ENCODE peak calls at places on chromosomes 4 and X, in nine cellular contexts. One of them, this sample, is unnamed. For H3K4me1, the result is how much of the 10 kb centered on the place peaks cover.

GRCh38 chr4:30696195-30696594 is 24.0 kb upstream of the PCDH7 start:
- DNase-seq in cardiac muscle cell: no peak
- DNase-seq in A549: no peak
- DNase-seq in gastrocnemius medialis: no peak
- DNase-seq in psoas muscle: no peak
- DNase-seq in CD8-positive, alpha-beta memory T cell: no peak
- DNase-seq in ovary: no peak
- DNase-seq in thoracic aorta: no peak
- DNase-seq in heart right ventricle: no peak
- DNase-seq in this sample: no peak

GRCh38 chr4:19256823-19257222 is 994.9 kb upstream of the SLIT2 start:
- DNase-seq in cardiac muscle cell: no peak
- DNase-seq in A549: no peak
- DNase-seq in gastrocnemius medialis: no peak
- DNase-seq in psoas muscle: no peak
- DNase-seq in CD8-positive, alpha-beta memory T cell: no peak
- DNase-seq in ovary: no peak
- DNase-seq in thoracic aorta: no peak
- DNase-seq in heart right ventricle: no peak
- DNase-seq in this sample: no peak

GRCh38 chr4:77927991-77928925 is 65.6 kb downstream of the MRPL1 start:
- DNase-seq in cardiac muscle cell: peak
- DNase-seq in A549: peak
- DNase-seq in gastrocnemius medialis: no peak
- DNase-seq in psoas muscle: no peak
- DNase-seq in CD8-positive, alpha-beta memory T cell: no peak
- DNase-seq in ovary: no peak
- DNase-seq in thoracic aorta: no peak
- DNase-seq in heart right ventricle: no peak
- DNase-seq in this sample: peak

GRCh38 chrX:103215768-103216085 is 819 bp downstream of the BEX4 start:
- DNase-seq in cardiac muscle cell: peak
- DNase-seq in A549: no peak
- DNase-seq in gastrocnemius medialis: no peak
- DNase-seq in psoas muscle: no peak
- DNase-seq in CD8-positive, alpha-beta memory T cell: no peak
- DNase-seq in ovary: no peak
- DNase-seq in thoracic aorta: no peak
- DNase-seq in heart right ventricle: no peak
- DNase-seq in this sample: no peak

GRCh38 chr4:168678751-168679366 is 182.0 kb downstream of the PALLD start:
- DNase-seq in cardiac muscle cell: no peak
- DNase-seq in A549: no peak
- DNase-seq in gastrocnemius medialis: no peak
- DNase-seq in psoas muscle: no peak
- DNase-seq in CD8-positive, alpha-beta memory T cell: no peak
- DNase-seq in ovary: no peak
- DNase-seq in thoracic aorta: no peak
- DNase-seq in heart right ventricle: no peak
- DNase-seq in this sample: no peak

GRCh38 chr4:14130551-14130950 is 503.0 kb upstream of the BOD1L1 start:
- DNase-seq in cardiac muscle cell: no peak
- DNase-seq in A549: no peak
- DNase-seq in gastrocnemius medialis: no peak
- DNase-seq in psoas muscle: no peak
- DNase-seq in CD8-positive, alpha-beta memory T cell: no peak
- DNase-seq in ovary: no peak
- DNase-seq in thoracic aorta: no peak
- DNase-seq in heart right ventricle: no peak
- DNase-seq in this sample: no peak

GRCh38 chr4:36267491-36268254 is 13.7 kb upstream of the DTHD1 start:
- DNase-seq in cardiac muscle cell: no peak
- DNase-seq in A549: no peak
- DNase-seq in gastrocnemius medialis: no peak
- DNase-seq in psoas muscle: no peak
- DNase-seq in CD8-positive, alpha-beta memory T cell: no peak
- DNase-seq in ovary: no peak
- DNase-seq in thoracic aorta: no peak
- DNase-seq in heart right ventricle: no peak
- DNase-seq in this sample: no peak

GRCh38 chrX:53682885-53683555 is 3.5 kb downstream of the HUWE1 start:
- DNase-seq in cardiac muscle cell: peak
- DNase-seq in A549: peak
- DNase-seq in gastrocnemius medialis: peak
- DNase-seq in psoas muscle: no peak
- DNase-seq in CD8-positive, alpha-beta memory T cell: peak
- DNase-seq in ovary: no peak
- DNase-seq in thoracic aorta: no peak
- DNase-seq in heart right ventricle: peak
- DNase-seq in this sample: peak

GRCh38 chrX:14920196-14920595 is 47.0 kb downstream of the MOSPD2 start:
- DNase-seq in cardiac muscle cell: no peak
- DNase-seq in A549: no peak
- DNase-seq in gastrocnemius medialis: no peak
- DNase-seq in psoas muscle: no peak
- DNase-seq in CD8-positive, alpha-beta memory T cell: no peak
- DNase-seq in ovary: no peak
- DNase-seq in thoracic aorta: no peak
- DNase-seq in heart right ventricle: no peak
- DNase-seq in this sample: no peak

GRCh38 chr4:84126061-84126787 is 372.9 kb downstream of the NKX6-1 start:
- DNase-seq in cardiac muscle cell: no peak
- DNase-seq in A549: no peak
- DNase-seq in gastrocnemius medialis: no peak
- DNase-seq in psoas muscle: no peak
- DNase-seq in CD8-positive, alpha-beta memory T cell: no peak
- DNase-seq in ovary: no peak
- DNase-seq in thoracic aorta: no peak
- DNase-seq in heart right ventricle: no peak
- DNase-seq in this sample: no peak

GRCh38 chr4:185665655-185666054 is 130.3 kb upstream of the PDLIM3 start:
- DNase-seq in cardiac muscle cell: no peak
- DNase-seq in A549: no peak
- DNase-seq in gastrocnemius medialis: no peak
- DNase-seq in psoas muscle: no peak
- DNase-seq in CD8-positive, alpha-beta memory T cell: no peak
- DNase-seq in ovary: no peak
- DNase-seq in thoracic aorta: no peak
- DNase-seq in heart right ventricle: no peak
- DNase-seq in this sample: no peak

GRCh38 chrX:153925387-153925738 is 701 bp downstream of the ARHGAP4 start:
- DNase-seq in cardiac muscle cell: no peak
- DNase-seq in A549: no peak
- DNase-seq in gastrocnemius medialis: no peak
- DNase-seq in psoas muscle: no peak
- DNase-seq in CD8-positive, alpha-beta memory T cell: peak
- DNase-seq in ovary: no peak
- DNase-seq in thoracic aorta: no peak
- DNase-seq in heart right ventricle: no peak
- DNase-seq in this sample: no peak

GRCh38 chrX:153927686-153927935 is 1.5 kb upstream of the ARHGAP4 start:
- DNase-seq in cardiac muscle cell: no peak
- DNase-seq in A549: no peak
- DNase-seq in gastrocnemius medialis: no peak
- DNase-seq in psoas muscle: no peak
- DNase-seq in CD8-positive, alpha-beta memory T cell: no peak
- DNase-seq in ovary: no peak
- DNase-seq in thoracic aorta: no peak
- DNase-seq in heart right ventricle: no peak
- DNase-seq in this sample: no peak

GRCh38 chrX:153925739-153926593 is at the start of gene ARHGAP4:
- DNase-seq in cardiac muscle cell: no peak
- DNase-seq in A549: no peak
- DNase-seq in gastrocnemius medialis: no peak
- DNase-seq in psoas muscle: no peak
- DNase-seq in CD8-positive, alpha-beta memory T cell: peak
- DNase-seq in ovary: no peak
- DNase-seq in thoracic aorta: no peak
- DNase-seq in heart right ventricle: no peak
- DNase-seq in this sample: no peak

GRCh38 chrX:153926863-153927685 is 1.0 kb upstream of the ARHGAP4 start:
- DNase-seq in cardiac muscle cell: peak
- DNase-seq in A549: peak
- DNase-seq in gastrocnemius medialis: no peak
- DNase-seq in psoas muscle: peak
- DNase-seq in CD8-positive, alpha-beta memory T cell: peak
- DNase-seq in ovary: peak
- DNase-seq in thoracic aorta: no peak
- DNase-seq in heart right ventricle: peak
- DNase-seq in this sample: no peak

GRCh38 chrX:153926594-153926862 is 464 bp upstream of the ARHGAP4 start:
- DNase-seq in cardiac muscle cell: no peak
- DNase-seq in A549: no peak
- DNase-seq in gastrocnemius medialis: no peak
- DNase-seq in psoas muscle: no peak
- DNase-seq in CD8-positive, alpha-beta memory T cell: no peak
- DNase-seq in ovary: no peak
- DNase-seq in thoracic aorta: no peak
- DNase-seq in heart right ventricle: no peak
- DNase-seq in this sample: no peak
- H3K4me1 ChIP-seq in cardiac muscle cell: under half
- H3K4me1 ChIP-seq in A549: under half
- H3K4me1 ChIP-seq in gastrocnemius medialis: under half
- H3K4me1 ChIP-seq in psoas muscle: under half
- H3K4me1 ChIP-seq in CD8-positive, alpha-beta memory T cell: under half
- H3K4me1 ChIP-seq in ovary: under half
- H3K4me1 ChIP-seq in thoracic aorta: under half
- H3K4me1 ChIP-seq in heart right ventricle: under half
- H3K4me1 ChIP-seq in this sample: under half

GRCh38 chr4:37994569-37994968 is 34.4 kb downstream of the PTTG2 start:
- DNase-seq in cardiac muscle cell: no peak
- DNase-seq in A549: no peak
- DNase-seq in gastrocnemius medialis: no peak
- DNase-seq in psoas muscle: no peak
- DNase-seq in CD8-positive, alpha-beta memory T cell: no peak
- DNase-seq in ovary: no peak
- DNase-seq in thoracic aorta: no peak
- DNase-seq in heart right ventricle: no peak
- DNase-seq in this sample: no peak

GRCh38 chr4:37993806-37994205 is 33.6 kb downstream of the PTTG2 start:
- DNase-seq in cardiac muscle cell: peak
- DNase-seq in A549: no peak
- DNase-seq in gastrocnemius medialis: no peak
- DNase-seq in psoas muscle: no peak
- DNase-seq in CD8-positive, alpha-beta memory T cell: no peak
- DNase-seq in ovary: no peak
- DNase-seq in thoracic aorta: no peak
- DNase-seq in heart right ventricle: no peak
- DNase-seq in this sample: no peak

GRCh38 chr4:37995299-37995821 is 35.2 kb downstream of the PTTG2 start:
- DNase-seq in cardiac muscle cell: no peak
- DNase-seq in A549: no peak
- DNase-seq in gastrocnemius medialis: no peak
- DNase-seq in psoas muscle: no peak
- DNase-seq in CD8-positive, alpha-beta memory T cell: no peak
- DNase-seq in ovary: no peak
- DNase-seq in thoracic aorta: no peak
- DNase-seq in heart right ventricle: no peak
- DNase-seq in this sample: no peak

GRCh38 chr4:37998225-37998624 is 38.0 kb downstream of the PTTG2 start:
- DNase-seq in cardiac muscle cell: no peak
- DNase-seq in A549: no peak
- DNase-seq in gastrocnemius medialis: no peak
- DNase-seq in psoas muscle: peak
- DNase-seq in CD8-positive, alpha-beta memory T cell: no peak
- DNase-seq in ovary: no peak
- DNase-seq in thoracic aorta: no peak
- DNase-seq in heart right ventricle: no peak
- DNase-seq in this sample: no peak

DNA sequence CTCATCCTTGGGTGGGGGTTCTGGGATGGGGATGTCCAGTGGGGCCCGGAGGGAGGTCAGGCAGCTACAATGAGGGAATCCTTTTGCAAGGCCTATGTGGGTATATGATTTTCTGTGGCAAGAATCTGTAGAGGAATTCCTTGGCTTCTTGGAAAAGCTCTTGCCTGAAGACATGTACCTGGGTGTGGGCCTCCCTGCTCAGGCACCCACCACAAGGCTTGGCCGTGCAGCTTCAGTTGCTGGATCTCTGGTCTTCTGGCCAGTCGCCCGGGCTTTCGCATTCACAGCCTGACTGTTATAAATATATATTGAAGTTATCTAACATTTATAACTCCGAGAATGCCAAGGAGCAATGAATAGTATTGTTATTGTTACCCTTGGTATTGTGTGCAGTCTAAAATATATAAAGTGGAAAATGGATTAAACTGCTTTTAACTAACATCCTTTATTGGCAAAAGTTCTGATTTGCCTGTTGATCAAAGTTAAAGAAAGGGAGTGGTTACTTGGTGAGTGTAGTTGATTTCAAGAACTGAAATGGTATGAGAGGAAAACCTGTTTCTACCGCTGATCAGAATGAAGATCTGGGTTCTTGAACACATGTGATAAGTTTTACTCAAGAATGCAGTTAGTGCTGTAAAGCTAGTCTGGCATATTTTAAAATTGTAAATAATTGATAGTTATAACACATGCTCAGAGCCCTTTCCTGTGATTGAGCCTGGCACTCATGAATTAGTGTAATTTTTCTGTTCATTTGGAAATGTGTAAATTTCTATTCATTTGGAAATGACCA is 36.0 kb downstream of the PTTG2 start:
- DNase-seq in cardiac muscle cell: no peak
- DNase-seq in A549: no peak
- DNase-seq in gastrocnemius medialis: no peak
- DNase-seq in psoas muscle: peak
- DNase-seq in CD8-positive, alpha-beta memory T cell: no peak
- DNase-seq in ovary: no peak
- DNase-seq in thoracic aorta: no peak
- DNase-seq in heart right ventricle: peak
- DNase-seq in this sample: no peak
- H3K4me3 ChIP-seq in cardiac muscle cell: no peak
- H3K4me3 ChIP-seq in A549: no peak
- H3K4me3 ChIP-seq in gastrocnemius medialis: no peak
- H3K4me3 ChIP-seq in psoas muscle: no peak
- H3K4me3 ChIP-seq in CD8-positive, alpha-beta memory T cell: no peak
- H3K4me3 ChIP-seq in ovary: no peak
- H3K4me3 ChIP-seq in thoracic aorta: peak
- H3K4me3 ChIP-seq in heart right ventricle: no peak
- H3K4me3 ChIP-seq in this sample: no peak

GRCh38 chr4:8608714-8609391 is 16.3 kb downstream of the CPZ start:
- DNase-seq in cardiac muscle cell: no peak
- DNase-seq in A549: no peak
- DNase-seq in gastrocnemius medialis: no peak
- DNase-seq in psoas muscle: no peak
- DNase-seq in CD8-positive, alpha-beta memory T cell: no peak
- DNase-seq in ovary: peak
- DNase-seq in thoracic aorta: no peak
- DNase-seq in heart right ventricle: no peak
- DNase-seq in this sample: no peak
- H3K4me1 ChIP-seq in cardiac muscle cell: under half
- H3K4me1 ChIP-seq in A549: under half
- H3K4me1 ChIP-seq in gastrocnemius medialis: under half
- H3K4me1 ChIP-seq in psoas muscle: under half
- H3K4me1 ChIP-seq in CD8-positive, alpha-beta memory T cell: under half
- H3K4me1 ChIP-seq in ovary: under half
- H3K4me1 ChIP-seq in thoracic aorta: under half
- H3K4me1 ChIP-seq in heart right ventricle: under half
- H3K4me1 ChIP-seq in this sample: under half

GRCh38 chrX:130426531-130426930 is 24.7 kb downstream of the RBMX2 start:
- DNase-seq in cardiac muscle cell: no peak
- DNase-seq in A549: no peak
- DNase-seq in gastrocnemius medialis: no peak
- DNase-seq in psoas muscle: no peak
- DNase-seq in CD8-positive, alpha-beta memory T cell: no peak
- DNase-seq in ovary: no peak
- DNase-seq in thoracic aorta: no peak
- DNase-seq in heart right ventricle: no peak
- DNase-seq in this sample: no peak
- H3K4me3 ChIP-seq in cardiac muscle cell: no peak
- H3K4me3 ChIP-seq in A549: no peak
- H3K4me3 ChIP-seq in gastrocnemius medialis: no peak
- H3K4me3 ChIP-seq in psoas muscle: no peak
- H3K4me3 ChIP-seq in CD8-positive, alpha-beta memory T cell: no peak
- H3K4me3 ChIP-seq in ovary: no peak
- H3K4me3 ChIP-seq in thoracic aorta: no peak
- H3K4me3 ChIP-seq in heart right ventricle: no peak
- H3K4me3 ChIP-seq in this sample: no peak